ENCODE peak calls at places on chromosomes 13 and 19, in four cellular contexts. V, B, J and A are unnamed samples.
A peak's percentile ranks its signal among the peaks of the same experiment; 100 is the strongest.

GRCh38 chr13:75704194-75704941 is 68.2 kb downstream of the LMO7 start:
- DNase-seq in V (no peak), B (no peak), J (no peak), A (no peak)

GRCh38 chr13:78608254-78608704 is 4.9 kb upstream of the POU4F1 start:
- DNase-seq in V (no peak), B (no peak), J (no peak), A (no peak)

GRCh38 chr19:39407644-39408391 is 1.2 kb downstream of the ZFP36 start:
- DNase-seq in V (no peak), B (peak; percentile 56), J (peak; percentile 76), A (peak; percentile 47)

GRCh38 chr13:83943530-83944279 is 61.4 kb upstream of the SLITRK1 start:
- DNase-seq in V (no peak), B (no peak), J (no peak), A (no peak)

GRCh38 chr19:16657384-16657783 is 2.6 kb downstream of the SMIM7 start:
- DNase-seq in V (no peak), B (no peak), J (no peak), A (no peak)

GRCh38 chr19:53868091-53868891 is 608 bp downstream of the MYADM start:
- DNase-seq in V (no peak), B (no peak), J (peak; percentile 82), A (peak; percentile 61)

GRCh38 chr19:16366433-16367268 is 42.0 kb downstream of the KLF2 start:
- DNase-seq in V (no peak), B (no peak), J (no peak), A (no peak)

GRCh38 chr19:17097593-17098126 is 22.1 kb downstream of the MYO9B start:
- DNase-seq in V (no peak), B (no peak), J (no peak), A (no peak)

GRCh38 chr19:28213476-28214082 is 999.4 kb downstream of the UQCRFS1 start:
- DNase-seq in V (no peak), B (no peak), J (no peak), A (no peak)

GRCh38 chr19:55623130-55623868 is 1.1 kb downstream of the ZNF784 start:
- DNase-seq in V (no peak), B (no peak), J (no peak), A (no peak)

GRCh38 chr19:7738023-7738422 is 6.1 kb upstream of the CLEC4G start:
- DNase-seq in V (no peak), B (no peak), J (no peak), A (no peak)

GRCh38 chr13:97574926-97575325 is 141.0 kb downstream of the RAP2A start:
- DNase-seq in V (no peak), B (no peak), J (no peak), A (peak; percentile 27)

GRCh38 chr19:8320564-8321066 is 560 bp downstream of the NDUFA7 start:
- DNase-seq in V (no peak), B (no peak), J (no peak), A (no peak)

GRCh38 chr19:18514800-18515682 is 6.8 kb downstream of the ELL start:
- DNase-seq in V (no peak), B (no peak), J (no peak), A (peak; percentile 48)

GRCh38 chr13:97301382-97302095 is 79.4 kb downstream of the MBNL2 start:
- DNase-seq in V (no peak), B (no peak), J (no peak), A (no peak)

GRCh38 chr19:48480476-48481190 is 11.5 kb downstream of the CYTH2 start:
- DNase-seq in V (no peak), B (peak; percentile 28), J (peak; percentile 83), A (peak; percentile 53)

GRCh38 chr19:17946965-17947784 is 14.4 kb downstream of the CCDC124 start:
- DNase-seq in V (no peak), B (no peak), J (no peak), A (no peak)

GRCh38 chr19:33171916-33172359 is 22.2 kb upstream of the LRP3 start:
- DNase-seq in V (no peak), B (no peak), J (no peak), A (no peak)

GRCh38 chr13:21528616-21529015 is 69.5 kb upstream of the ZDHHC20 start:
- DNase-seq in V (no peak), B (no peak), J (no peak), A (no peak)

GRCh38 chr19:31674503-31675186 is 325.4 kb upstream of the TSHZ3 start:
- DNase-seq in V (no peak), B (no peak), J (no peak), A (no peak)

GRCh38 chr13:20006206-20006605 is 47.7 kb downstream of the ZMYM2 start:
- DNase-seq in V (no peak), B (no peak), J (no peak), A (no peak)

GRCh38 chr19:45175663-45176345 is 2.2 kb downstream of the TRAPPC6A start:
- DNase-seq in V (no peak), B (no peak), J (peak; percentile 3), A (no peak)

GRCh38 chr13:113855012-113855921 is 8.6 kb downstream of the GAS6 start:
- DNase-seq in V (no peak), B (peak; percentile 4), J (peak; percentile 74), A (no peak)

GRCh38 chr19:15199652-15200574 is 882 bp downstream of the NOTCH3 start:
- DNase-seq in V (no peak), B (no peak), J (no peak), A (no peak)

GRCh38 chr13:29819157-29819556 is 31.3 kb downstream of the UBL3 start:
- DNase-seq in V (no peak), B (no peak), J (no peak), A (no peak)

GRCh38 chr13:38763446-38764381 is 76.8 kb downstream of the FREM2 start:
- DNase-seq in V (no peak), B (no peak), J (no peak), A (no peak)

GRCh38 chr19:34731019-34731829 is 2.8 kb upstream of the ZNF181 start:
- DNase-seq in V (no peak), B (no peak), J (peak; percentile 61), A (peak; percentile 14)

GRCh38 chr19:46609511-46610412 is 8.6 kb downstream of the CALM3 start:
- DNase-seq in V (no peak), B (peak; percentile 7), J (peak; percentile 44), A (no peak)

GRCh38 chr19:40743926-40744325 is 6.4 kb downstream of the ACTMAP start:
- DNase-seq in V (no peak), B (no peak), J (no peak), A (no peak)

GRCh38 chr13:105569816-105570215 is 965.6 kb downstream of the EFNB2 start:
- DNase-seq in V (no peak), B (no peak), J (no peak), A (no peak)

GRCh38 chr13:78978381-78978998 is 319.5 kb upstream of the OBI1 start:
- DNase-seq in V (peak; percentile 69), B (no peak), J (no peak), A (peak; percentile 47)

GRCh38 chr13:113526466-113527220 is 36.1 kb upstream of the DCUN1D2 start:
- DNase-seq in V (no peak), B (no peak), J (no peak), A (no peak)

GRCh38 chr13:32917504-32917903 is 98.7 kb upstream of the KL start:
- DNase-seq in V (no peak), B (no peak), J (no peak), A (no peak)